ENCODE peak calls at places on chromosome 19, in nine cellular contexts. One of them, this sample, is unnamed.

GRCh38 chr19:20102097-20102496 is 24.3 kb downstream of the ZNF90 start:
- DNase-seq in left ventricle myocardium inferior: no peak
- DNase-seq in HFF-Myc: no peak
- DNase-seq in GM06990: no peak
- DNase-seq in fibroblast of the aortic adventitia: no peak
- DNase-seq in AG04450: no peak
- DNase-seq in lower leg skin: no peak
- DNase-seq in colonic mucosa: no peak
- DNase-seq in H1: no peak
- DNase-seq in this sample: no peak

GRCh38 chr19:8501968-8502367 is 472 bp downstream of the PRAM1 start:
- DNase-seq in left ventricle myocardium inferior: no peak
- DNase-seq in HFF-Myc: no peak
- DNase-seq in GM06990: no peak
- DNase-seq in fibroblast of the aortic adventitia: no peak
- DNase-seq in AG04450: no peak
- DNase-seq in lower leg skin: no peak
- DNase-seq in colonic mucosa: no peak
- DNase-seq in H1: no peak
- DNase-seq in this sample: no peak

GRCh38 chr19:571127-571974 is 1.0 kb upstream of the BSG start:
- DNase-seq in left ventricle myocardium inferior: no peak
- DNase-seq in HFF-Myc: no peak
- DNase-seq in GM06990: peak
- DNase-seq in fibroblast of the aortic adventitia: peak
- DNase-seq in AG04450: no peak
- DNase-seq in lower leg skin: no peak
- DNase-seq in colonic mucosa: peak
- DNase-seq in H1: no peak
- DNase-seq in this sample: peak

GRCh38 chr19:45663800-45664199 is 4.2 kb upstream of the GIPR start:
- DNase-seq in left ventricle myocardium inferior: no peak
- DNase-seq in HFF-Myc: no peak
- DNase-seq in GM06990: no peak
- DNase-seq in fibroblast of the aortic adventitia: no peak
- DNase-seq in AG04450: no peak
- DNase-seq in lower leg skin: no peak
- DNase-seq in colonic mucosa: no peak
- DNase-seq in H1: no peak
- DNase-seq in this sample: no peak

GRCh38 chr19:41993612-41994483 is at the start of gene ATP1A3:
- DNase-seq in left ventricle myocardium inferior: peak
- DNase-seq in HFF-Myc: no peak
- DNase-seq in GM06990: peak
- DNase-seq in fibroblast of the aortic adventitia: peak
- DNase-seq in AG04450: no peak
- DNase-seq in lower leg skin: no peak
- DNase-seq in colonic mucosa: peak
- DNase-seq in H1: no peak
- DNase-seq in this sample: no peak

GRCh38 chr19:46863818-46864629 is 3.2 kb downstream of the ARHGAP35 start:
- DNase-seq in left ventricle myocardium inferior: no peak
- DNase-seq in HFF-Myc: peak
- DNase-seq in GM06990: no peak
- DNase-seq in fibroblast of the aortic adventitia: peak
- DNase-seq in AG04450: no peak
- DNase-seq in lower leg skin: peak
- DNase-seq in colonic mucosa: no peak
- DNase-seq in H1: peak
- DNase-seq in this sample: peak

GRCh38 chr19:47215581-47215980 is 15.4 kb downstream of the BBC3 start:
- DNase-seq in left ventricle myocardium inferior: no peak
- DNase-seq in HFF-Myc: no peak
- DNase-seq in GM06990: no peak
- DNase-seq in fibroblast of the aortic adventitia: no peak
- DNase-seq in AG04450: no peak
- DNase-seq in lower leg skin: no peak
- DNase-seq in colonic mucosa: peak
- DNase-seq in H1: no peak
- DNase-seq in this sample: no peak

GRCh38 chr19:47618771-47619170 is 9.8 kb downstream of the BICRA start:
- DNase-seq in left ventricle myocardium inferior: peak
- DNase-seq in HFF-Myc: no peak
- DNase-seq in GM06990: no peak
- DNase-seq in fibroblast of the aortic adventitia: peak
- DNase-seq in AG04450: no peak
- DNase-seq in lower leg skin: no peak
- DNase-seq in colonic mucosa: no peak
- DNase-seq in H1: no peak
- DNase-seq in this sample: no peak

GRCh38 chr19:16518483-16519229 is 22.5 kb downstream of the C19orf44 start:
- DNase-seq in left ventricle myocardium inferior: no peak
- DNase-seq in HFF-Myc: no peak
- DNase-seq in GM06990: no peak
- DNase-seq in fibroblast of the aortic adventitia: no peak
- DNase-seq in AG04450: no peak
- DNase-seq in lower leg skin: no peak
- DNase-seq in colonic mucosa: no peak
- DNase-seq in H1: no peak
- DNase-seq in this sample: no peak
- TF ChIP-seq CTCF in left ventricle myocardium inferior: no peak
- TF ChIP-seq CTCF in HFF-Myc: peak
- TF ChIP-seq CTCF in GM06990: no peak
- TF ChIP-seq CTCF in fibroblast of the aortic adventitia: no peak
- TF ChIP-seq CTCF in AG04450: no peak
- TF ChIP-seq CTCF in lower leg skin: no peak
- TF ChIP-seq CTCF in colonic mucosa: no peak
- TF ChIP-seq CTCF in H1: peak
- TF ChIP-seq CTCF in this sample: peak

GRCh38 chr19:16075430-16076153 is 703 bp upstream of the TPM4 start:
- DNase-seq in left ventricle myocardium inferior: no peak
- DNase-seq in HFF-Myc: no peak
- DNase-seq in GM06990: no peak
- DNase-seq in fibroblast of the aortic adventitia: no peak
- DNase-seq in AG04450: no peak
- DNase-seq in lower leg skin: no peak
- DNase-seq in colonic mucosa: no peak
- DNase-seq in H1: no peak
- DNase-seq in this sample: no peak

GRCh38 chr19:16076958-16077611 is 790 bp downstream of the TPM4 start:
- DNase-seq in left ventricle myocardium inferior: peak
- DNase-seq in HFF-Myc: no peak
- DNase-seq in GM06990: no peak
- DNase-seq in fibroblast of the aortic adventitia: no peak
- DNase-seq in AG04450: no peak
- DNase-seq in lower leg skin: peak
- DNase-seq in colonic mucosa: peak
- DNase-seq in H1: no peak
- DNase-seq in this sample: no peak

GRCh38 chr19:16078311-16078758 is 2.0 kb downstream of the TPM4 start:
- DNase-seq in left ventricle myocardium inferior: no peak
- DNase-seq in HFF-Myc: peak
- DNase-seq in GM06990: peak
- DNase-seq in fibroblast of the aortic adventitia: no peak
- DNase-seq in AG04450: no peak
- DNase-seq in lower leg skin: no peak
- DNase-seq in colonic mucosa: no peak
- DNase-seq in H1: no peak
- DNase-seq in this sample: no peak

GRCh38 chr19:16076154-16076957 is at the start of gene TPM4:
- DNase-seq in left ventricle myocardium inferior: peak
- DNase-seq in HFF-Myc: peak
- DNase-seq in GM06990: peak
- DNase-seq in fibroblast of the aortic adventitia: peak
- DNase-seq in AG04450: peak
- DNase-seq in lower leg skin: peak
- DNase-seq in colonic mucosa: peak
- DNase-seq in H1: peak
- DNase-seq in this sample: peak

DNA sequence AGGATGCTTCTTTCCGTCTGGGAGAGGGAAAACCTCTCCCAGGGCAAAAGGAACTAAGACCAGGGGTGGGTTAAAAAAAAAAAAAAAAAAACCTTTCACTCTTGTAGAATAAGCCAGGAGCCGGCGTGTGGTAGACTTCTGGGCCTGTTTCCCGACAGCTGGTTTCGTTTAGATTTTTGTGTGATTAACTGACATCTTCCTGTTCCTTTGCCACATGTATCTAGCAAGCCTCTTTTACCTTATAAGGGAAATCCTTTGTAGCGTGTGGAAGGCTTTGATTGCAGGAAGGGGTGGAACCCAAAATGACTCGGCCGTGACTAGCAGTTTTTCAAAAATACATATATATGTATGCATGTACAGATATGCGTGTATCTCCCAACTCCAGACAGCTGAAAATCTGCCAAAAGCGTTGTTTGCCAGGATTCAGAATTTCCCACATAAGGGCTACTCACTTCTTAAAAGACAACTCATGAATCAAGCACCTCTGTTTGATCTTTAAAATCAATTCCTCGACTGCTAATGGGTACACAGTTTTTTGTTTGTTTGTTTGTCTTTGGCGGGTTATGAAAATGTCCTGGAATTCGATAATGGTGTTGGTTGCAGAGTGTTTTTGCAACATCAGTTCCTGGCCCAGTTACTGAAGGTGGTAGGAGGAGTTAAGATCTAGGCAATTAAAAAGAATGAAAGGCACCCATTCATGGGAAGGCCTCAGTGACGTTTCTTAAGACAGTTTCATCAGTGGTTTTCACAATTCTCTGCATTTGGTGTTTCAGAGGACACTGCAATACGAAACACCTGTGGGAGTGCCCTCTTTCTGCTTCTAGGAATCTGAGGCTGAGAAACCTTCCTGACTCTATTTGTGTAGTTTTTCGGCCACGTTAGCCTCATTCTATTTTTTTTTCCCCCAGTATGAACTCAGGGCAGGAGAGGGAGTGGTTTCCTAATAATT is 2.7 kb downstream of the TPM4 start:
- DNase-seq in left ventricle myocardium inferior: peak
- DNase-seq in HFF-Myc: peak
- DNase-seq in GM06990: peak
- DNase-seq in fibroblast of the aortic adventitia: peak
- DNase-seq in AG04450: peak
- DNase-seq in lower leg skin: no peak
- DNase-seq in colonic mucosa: peak
- DNase-seq in H1: no peak
- DNase-seq in this sample: no peak
- H3K4me3 ChIP-seq in left ventricle myocardium inferior: peak
- H3K4me3 ChIP-seq in HFF-Myc: peak
- H3K4me3 ChIP-seq in GM06990: peak
- H3K4me3 ChIP-seq in fibroblast of the aortic adventitia: peak
- H3K4me3 ChIP-seq in AG04450: peak
- H3K4me3 ChIP-seq in lower leg skin: no peak
- H3K4me3 ChIP-seq in colonic mucosa: peak
- H3K4me3 ChIP-seq in H1: peak
- H3K4me3 ChIP-seq in this sample: no peak

GRCh38 chr19:5899728-5900526 is 3.7 kb downstream of the NDUFA11 start:
- DNase-seq in left ventricle myocardium inferior: no peak
- DNase-seq in HFF-Myc: no peak
- DNase-seq in GM06990: no peak
- DNase-seq in fibroblast of the aortic adventitia: no peak
- DNase-seq in AG04450: no peak
- DNase-seq in lower leg skin: no peak
- DNase-seq in colonic mucosa: no peak
- DNase-seq in H1: no peak
- DNase-seq in this sample: no peak

GRCh38 chr19:5896365-5897076 is 7.1 kb downstream of the NDUFA11 start:
- DNase-seq in left ventricle myocardium inferior: no peak
- DNase-seq in HFF-Myc: no peak
- DNase-seq in GM06990: no peak
- DNase-seq in fibroblast of the aortic adventitia: no peak
- DNase-seq in AG04450: no peak
- DNase-seq in lower leg skin: no peak
- DNase-seq in colonic mucosa: no peak
- DNase-seq in H1: no peak
- DNase-seq in this sample: no peak

GRCh38 chr19:5895409-5895808 is 8.2 kb downstream of the NDUFA11 start:
- DNase-seq in left ventricle myocardium inferior: no peak
- DNase-seq in HFF-Myc: no peak
- DNase-seq in GM06990: no peak
- DNase-seq in fibroblast of the aortic adventitia: no peak
- DNase-seq in AG04450: no peak
- DNase-seq in lower leg skin: no peak
- DNase-seq in colonic mucosa: no peak
- DNase-seq in H1: no peak
- DNase-seq in this sample: no peak

GRCh38 chr19:5895890-5896289 is 7.7 kb downstream of the NDUFA11 start:
- DNase-seq in left ventricle myocardium inferior: no peak
- DNase-seq in HFF-Myc: no peak
- DNase-seq in GM06990: no peak
- DNase-seq in fibroblast of the aortic adventitia: no peak
- DNase-seq in AG04450: no peak
- DNase-seq in lower leg skin: no peak
- DNase-seq in colonic mucosa: no peak
- DNase-seq in H1: no peak
- DNase-seq in this sample: no peak

DNA sequence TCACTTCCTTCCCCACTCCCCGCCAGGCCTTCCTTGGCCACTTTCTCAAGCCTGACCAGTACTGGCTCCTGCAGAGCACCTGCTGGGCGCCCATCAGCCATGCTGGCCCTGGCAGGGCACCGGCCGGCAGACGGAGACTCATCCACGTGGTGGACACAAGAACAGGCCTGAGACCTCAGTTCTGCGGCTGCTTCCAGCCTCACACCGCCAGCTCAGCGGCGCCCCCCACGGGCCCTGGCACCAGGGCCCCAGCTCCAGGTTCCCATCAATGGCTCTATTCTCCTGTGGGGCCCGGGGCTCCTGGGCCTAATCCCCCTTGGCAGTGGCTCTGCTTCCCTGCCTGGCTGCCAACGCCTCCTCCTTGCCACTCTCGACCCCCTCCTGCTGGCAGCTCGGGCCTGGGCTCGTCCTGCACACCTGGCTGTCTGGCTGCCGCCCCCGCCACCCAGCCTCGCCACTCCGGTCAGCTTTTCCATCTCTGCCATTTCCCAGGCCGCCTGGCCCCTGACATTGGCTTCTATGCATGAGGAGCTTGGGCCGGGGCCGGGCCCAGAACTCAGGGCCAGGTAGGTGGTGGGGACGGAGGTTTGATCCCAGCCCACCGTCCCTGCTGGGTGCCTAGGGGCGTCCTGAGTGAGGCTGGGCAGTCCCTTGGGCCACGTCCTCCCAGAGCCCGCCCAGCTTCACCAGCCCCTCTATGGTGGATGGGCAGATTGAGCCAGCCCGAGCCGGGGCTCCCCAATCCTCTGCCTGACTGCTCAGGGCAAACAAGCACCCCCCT is 6.2 kb downstream of the NDUFA11 start:
- DNase-seq in left ventricle myocardium inferior: no peak
- DNase-seq in HFF-Myc: no peak
- DNase-seq in GM06990: no peak
- DNase-seq in fibroblast of the aortic adventitia: no peak
- DNase-seq in AG04450: no peak
- DNase-seq in lower leg skin: no peak
- DNase-seq in colonic mucosa: no peak
- DNase-seq in H1: no peak
- DNase-seq in this sample: no peak
- TF ChIP-seq CTCF in left ventricle myocardium inferior: no peak
- TF ChIP-seq CTCF in HFF-Myc: peak
- TF ChIP-seq CTCF in GM06990: peak
- TF ChIP-seq CTCF in fibroblast of the aortic adventitia: no peak
- TF ChIP-seq CTCF in AG04450: no peak
- TF ChIP-seq CTCF in lower leg skin: no peak
- TF ChIP-seq CTCF in colonic mucosa: no peak
- TF ChIP-seq CTCF in H1: peak
- TF ChIP-seq CTCF in this sample: no peak

GRCh38 chr19:38229585-38230073 is 5.6 kb upstream of the DPF1 start:
- DNase-seq in left ventricle myocardium inferior: peak
- DNase-seq in HFF-Myc: no peak
- DNase-seq in GM06990: peak
- DNase-seq in fibroblast of the aortic adventitia: peak
- DNase-seq in AG04450: peak
- DNase-seq in lower leg skin: no peak
- DNase-seq in colonic mucosa: no peak
- DNase-seq in H1: no peak
- DNase-seq in this sample: peak
- H3K4me3 ChIP-seq in left ventricle myocardium inferior: peak
- H3K4me3 ChIP-seq in HFF-Myc: peak
- H3K4me3 ChIP-seq in GM06990: peak
- H3K4me3 ChIP-seq in fibroblast of the aortic adventitia: peak
- H3K4me3 ChIP-seq in AG04450: peak
- H3K4me3 ChIP-seq in lower leg skin: no peak
- H3K4me3 ChIP-seq in colonic mucosa: no peak
- H3K4me3 ChIP-seq in H1: peak
- H3K4me3 ChIP-seq in this sample: peak

This sample was measured in Caco-2.